ENCODE peak calls at places on chromosomes 11 and 22, in four cellular contexts. K is PC-3, R is fibroblast of pulmonary artery, Y is fibroblast of lung. P is an unnamed sample.

GRCh38 chr11:86919557-86920210 is 35.5 kb downstream of the FZD4 start:
- DNase-seq in Y (peak; percentile 79), K (peak; percentile 88), R (peak; percentile 89), P (peak; percentile 45)

GRCh38 chr11:26522912-26523610 is 49.0 kb downstream of the MUC15 start:
- DNase-seq in Y (peak; percentile 11), K (peak; percentile 45), R (peak; percentile 43), P (peak; percentile 45)

GRCh38 chr11:65573391-65574146 is 1.2 kb downstream of the FAM89B start:
- DNase-seq in K (peak; percentile 44), R (no peak), Y (no peak), P (no peak)

GRCh38 chr11:113553905-113554304 is 78.7 kb upstream of the DRD2 start:
- DNase-seq in R (no peak), K (no peak), Y (peak; percentile 18), P (no peak)

GRCh38 chr11:127383026-127383425 is 382.5 kb upstream of the KIRREL3 start:
- DNase-seq in K (no peak), Y (peak; percentile 12), R (no peak), P (no peak)

GRCh38 chr11:68796779-68797178 is 44.9 kb downstream of the CPT1A start:
- DNase-seq in R (no peak), K (no peak), Y (peak; percentile 20), P (no peak)

GRCh38 chr11:59755701-59756495 is 722 bp downstream of the STX3 start:
- DNase-seq in Y (peak; percentile 77), R (peak; percentile 80), K (peak; percentile 82), P (no peak)

GRCh38 chr11:12139144-12139881 is 28.9 kb downstream of the MICAL2 start:
- DNase-seq in R (peak; percentile 92), K (no peak), Y (peak; percentile 88), P (no peak)

GRCh38 chr22:50292643-50293440 is 14.6 kb downstream of the PLXNB2 start:
- DNase-seq in R (no peak), K (no peak), Y (no peak), P (peak; percentile 59)

GRCh38 chr11:105000797-105001196 is 22.2 kb downstream of the CASP5 start:
- DNase-seq in K (no peak), R (no peak), Y (no peak), P (peak; percentile 57)

GRCh38 chr11:2139118-2139490 is at the start of gene IGF2:
- DNase-seq in R (no peak), Y (no peak), K (no peak), P (no peak)
- TF ChIP-seq CTCF in R (no peak), Y (no peak), K (no peak), P (no peak)

DNA sequence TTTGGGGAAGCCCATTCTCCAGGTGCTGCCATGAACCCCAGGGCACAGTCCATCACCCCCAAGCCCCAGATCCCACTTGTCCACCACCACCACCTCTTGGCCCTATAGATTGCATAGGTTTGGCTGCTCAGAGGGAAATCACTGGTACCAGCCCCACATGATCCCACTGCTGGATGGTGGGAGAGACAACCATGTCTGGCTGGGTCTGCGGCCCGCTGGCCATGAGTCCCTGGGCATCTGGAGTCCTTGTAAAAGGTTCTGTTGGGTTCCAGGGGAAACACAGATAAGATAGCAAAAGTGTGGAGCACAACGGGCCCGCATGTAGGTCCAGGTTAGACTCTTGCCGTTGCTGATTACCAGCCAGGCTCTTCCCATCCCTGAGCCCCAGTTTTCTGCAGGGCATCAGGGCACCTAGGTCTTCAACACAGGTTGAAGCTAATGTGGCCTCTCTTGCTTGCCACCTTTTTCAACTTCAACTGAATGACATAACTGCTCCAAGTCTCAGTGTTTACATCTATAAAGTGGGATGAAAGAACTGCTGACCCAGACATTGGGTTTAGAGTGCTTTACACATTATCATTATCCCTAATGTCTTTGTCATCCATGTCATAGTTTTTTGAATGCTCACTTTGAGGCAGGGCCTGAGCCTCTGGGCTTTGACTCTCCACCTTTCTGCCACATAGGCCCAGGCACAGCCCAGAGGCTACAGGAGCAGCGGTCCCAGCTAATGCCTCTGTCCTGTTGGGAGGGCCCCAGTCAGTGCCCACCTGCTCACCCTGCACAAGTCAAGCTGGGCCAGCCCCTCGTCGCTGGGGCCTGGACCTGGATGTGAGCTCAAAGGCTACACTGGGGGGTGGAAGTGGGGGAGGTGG is 1.0 kb upstream of the TANGO2 start:
- DNase-seq in R (no peak), Y (no peak), K (no peak), P (no peak)
- H3K4me3 ChIP-seq in R (peak overlapping the region; percentile 57), Y (peak overlapping the region; percentile 61), K (peak overlapping the region; percentile 64), P (peak overlapping the region; percentile 74)

GRCh38 chr22:39319284-39320170 is at the start of gene RPL3:
- DNase-seq in R (peak; percentile 99), Y (peak; percentile 98), K (peak; percentile 94), P (peak; percentile 100)
- TF ChIP-seq CTCF in R (peak; percentile 7), Y (no peak), K (no peak), P (no peak)

GRCh38 chr11:121743285-121743684 is 290.5 kb upstream of the SORL1-AS1 start:
- DNase-seq in K (peak; percentile 45), Y (no peak), R (no peak), P (no peak)

GRCh38 chr11:121741954-121742361 is 289.2 kb upstream of the SORL1-AS1 start:
- DNase-seq in Y (peak; percentile 61), K (no peak), R (peak; percentile 84), P (no peak)

GRCh38 chr11:121741316-121741715 is 288.5 kb upstream of the SORL1-AS1 start:
- DNase-seq in Y (no peak), K (no peak), R (peak; percentile 18), P (no peak)

GRCh38 chr11:121740902-121741301 is 288.1 kb upstream of the SORL1-AS1 start:
- DNase-seq in R (no peak), K (no peak), Y (no peak), P (no peak)
- H3K4me3 ChIP-seq in R (no peak overlapping the region), K (no peak overlapping the region), Y (no peak overlapping the region), P (no peak overlapping the region)

DNA sequence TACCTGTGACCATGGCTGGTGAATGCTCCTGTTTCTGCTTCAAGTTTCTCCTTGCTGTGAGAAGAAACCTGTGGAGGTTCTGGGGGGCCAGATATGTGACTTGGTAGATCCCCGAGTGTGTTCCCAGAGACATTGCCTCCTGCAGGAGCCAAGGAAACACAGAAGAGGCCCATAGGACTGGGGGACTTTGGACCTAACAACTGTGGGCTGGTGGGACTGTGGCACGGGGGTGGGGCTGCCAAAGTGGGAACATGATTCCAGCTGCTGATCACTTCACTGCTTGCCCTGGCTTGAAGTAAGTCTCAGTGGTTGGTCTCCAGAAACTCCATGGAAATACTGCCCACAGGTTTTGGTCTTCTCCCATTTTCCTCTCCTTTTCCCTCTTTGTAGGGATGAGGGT is 4.1 kb upstream of the NR1H3 start:
- DNase-seq in K (no peak), R (no peak), Y (no peak), P (no peak)
- TF ChIP-seq CTCF in K (no peak), R (no peak), Y (no peak), P (no peak)

P was measured in GM12865.